ENCODE peak calls at places on chromosomes 7 and 10, in nine cellular contexts. R, P, S, Y, X, I, U, J and D are unnamed samples. For H3K27me3, the result is how much of the 10 kb centered on the place peaks cover.

GRCh38 chr7:112462236-112462635 is 12.0 kb downstream of the IFRD1 start:
- DNase-seq in R (peak), J (peak), Y (no peak), P (no peak), X (peak), S (peak), U (no peak), I (no peak), D (no peak)

GRCh38 chr10:19789607-19790006 is 26.6 kb upstream of the PLXDC2 start:
- DNase-seq in R (no peak), S (no peak), U (no peak), X (no peak), Y (no peak), J (no peak), P (no peak), I (no peak), D (no peak)

GRCh38 chr10:78545756-78546155 is 512.1 kb downstream of the RPS24 start:
- DNase-seq in X (no peak), P (no peak), J (no peak), R (no peak), Y (no peak), S (no peak), U (peak), I (no peak), D (no peak)

GRCh38 chr7:82740246-82740848 is 296.8 kb upstream of the CACNA2D1 start:
- DNase-seq in P (no peak), Y (no peak), R (peak), J (no peak), U (peak), X (no peak), I (no peak), S (no peak), D (no peak)

GRCh38 chr10:34397324-34397723 is 417.8 kb downstream of the PARD3 start:
- DNase-seq in J (no peak), X (no peak), U (no peak), P (no peak), S (no peak), Y (no peak), R (no peak), I (no peak), D (no peak)

GRCh38 chr10:69458426-69459100 is 7.3 kb downstream of the TSPAN15 start:
- DNase-seq in R (peak), Y (peak), J (no peak), X (no peak), S (no peak), U (peak), I (no peak), P (no peak), D (no peak)

GRCh38 chr10:97506214-97506991 is 7.7 kb downstream of the UBTD1 start:
- DNase-seq in I (no peak), U (no peak), J (no peak), P (no peak), X (no peak), S (no peak), R (no peak), Y (no peak), D (no peak)

GRCh38 chr7:86660950-86661462 is 17.3 kb downstream of the GRM3 start:
- DNase-seq in U (no peak), I (no peak), P (no peak), Y (no peak), R (no peak), J (no peak), S (no peak), X (no peak), D (no peak)

GRCh38 chr7:78165454-78165853 is 366.9 kb downstream of the PHTF2 start:
- DNase-seq in I (no peak), Y (no peak), U (no peak), P (no peak), J (no peak), R (no peak), X (no peak), S (no peak), D (no peak)

GRCh38 chr10:103757531-103758293 is 97.7 kb downstream of the SH3PXD2A start:
- DNase-seq in S (peak), P (peak), I (no peak), Y (peak), R (peak), U (no peak), J (no peak), X (peak), D (peak)

GRCh38 chr10:26697163-26697921 is at the start of gene PDSS1:
- DNase-seq in Y (peak), U (peak), S (peak), J (peak), X (peak), I (peak), P (peak), R (peak), D (peak)

GRCh38 chr10:53487019-53487983 is 714.7 kb upstream of the MBL2 start:
- DNase-seq in S (no peak), P (no peak), Y (no peak), U (no peak), I (no peak), X (peak), R (no peak), J (peak), D (peak)

DNA sequence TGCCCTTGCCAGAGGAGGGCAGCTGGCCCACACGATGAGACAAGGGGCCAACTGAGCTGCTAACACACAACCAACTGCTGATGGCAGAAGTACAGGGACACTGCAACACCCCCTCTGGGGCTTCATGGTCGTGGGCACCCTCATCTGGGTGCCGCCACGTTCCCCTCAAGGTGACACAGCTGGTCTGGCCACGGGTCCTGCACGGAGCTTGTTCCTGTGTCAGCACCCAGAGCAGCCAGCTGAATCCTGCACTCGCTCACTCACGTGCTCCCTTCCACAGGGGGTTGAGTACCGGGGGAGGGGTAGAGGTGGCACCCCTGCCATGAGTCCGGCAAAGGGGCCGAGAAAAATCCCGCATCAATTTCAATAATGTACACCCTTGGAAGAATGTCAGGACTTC is 1319.1 kb downstream of the REEP3 start:
- DNase-seq in P (no peak), R (no peak), I (no peak), U (no peak), Y (no peak), J (no peak), S (no peak), X (no peak), D (peak)
- TF ChIP-seq CTCF in P (no peak), R (no peak), I (no peak), U (no peak), Y (no peak), J (no peak), S (no peak), X (no peak), D (no peak)

GRCh38 chr7:101699399-101699798 is 70.3 kb upstream of the MYL10 start:
- DNase-seq in U (no peak), X (no peak), S (no peak), J (no peak), R (no peak), I (no peak), Y (no peak), P (no peak), D (no peak)

GRCh38 chr7:101700424-101700823 is 71.3 kb upstream of the MYL10 start:
- DNase-seq in R (peak), I (no peak), X (no peak), P (no peak), U (no peak), Y (no peak), J (no peak), S (no peak), D (no peak)

GRCh38 chr7:101701153-101701794 is 72.2 kb upstream of the MYL10 start:
- DNase-seq in I (no peak), P (no peak), Y (peak), S (no peak), J (no peak), U (no peak), X (no peak), R (no peak), D (no peak)

GRCh38 chr7:101699884-101700283 is 70.8 kb upstream of the MYL10 start:
- DNase-seq in Y (no peak), P (no peak), S (no peak), J (no peak), U (no peak), R (no peak), X (no peak), I (no peak), D (no peak)

DNA sequence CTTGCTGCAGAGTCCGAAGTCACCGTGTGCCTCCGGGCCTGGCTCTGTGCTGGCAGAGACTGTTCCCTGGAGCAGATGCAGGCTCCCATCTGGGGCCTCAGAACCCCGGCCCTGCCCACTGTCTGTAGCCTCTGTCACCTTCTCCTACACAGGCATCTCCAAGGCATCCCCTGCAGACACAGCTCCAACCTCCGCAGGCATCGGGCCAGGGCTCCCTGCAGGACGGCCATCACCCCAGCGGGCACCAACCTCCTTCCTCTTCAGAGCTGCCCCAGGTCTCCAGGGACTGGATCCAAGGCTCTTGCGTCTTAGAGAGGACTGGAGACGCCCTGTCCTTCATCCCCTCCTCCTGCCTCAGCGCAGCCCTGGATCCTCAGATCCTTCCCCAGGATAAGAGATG is 69.9 kb upstream of the MYL10 start:
- DNase-seq in X (no peak), I (no peak), P (no peak), Y (no peak), R (no peak), J (no peak), U (no peak), S (no peak), D (no peak)
- H3K27me3 ChIP-seq in X (under half), I (under half), P (half or more), Y (under half), R (under half), J (under half), U (under half), S (under half), D (under half)

GRCh38 chr7:44949315-44949714 is 29.5 kb downstream of the MYO1G start:
- DNase-seq in S (no peak), X (no peak), J (no peak), Y (no peak), I (no peak), U (no peak), P (no peak), R (no peak), D (no peak)

GRCh38 chr7:44945479-44945878 is 33.3 kb downstream of the MYO1G start:
- DNase-seq in I (no peak), S (no peak), X (no peak), J (no peak), P (no peak), Y (no peak), R (no peak), U (no peak), D (no peak)

DNA sequence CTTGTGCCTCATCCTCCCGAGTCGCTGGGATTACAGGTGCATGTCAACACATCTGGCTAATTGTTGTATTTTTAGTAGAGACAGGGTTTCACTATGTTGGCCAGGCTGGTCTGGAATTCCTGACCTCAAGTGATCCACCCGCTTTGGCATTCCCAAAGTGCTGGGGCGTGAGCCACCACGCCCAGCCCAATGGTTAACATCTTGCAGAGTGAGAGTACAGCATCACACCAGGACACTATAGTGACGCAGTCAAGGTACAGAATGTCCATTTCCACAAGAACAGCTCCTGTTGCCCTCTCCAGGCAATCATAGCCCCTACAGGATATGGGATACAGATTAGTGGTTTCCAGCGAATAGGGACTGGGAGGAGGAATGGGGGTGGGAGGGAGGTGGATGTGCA is 34.0 kb downstream of the MYO1G start:
- DNase-seq in Y (no peak), U (no peak), X (no peak), P (no peak), I (no peak), S (no peak), R (no peak), J (no peak), D (no peak)
- H3K27ac ChIP-seq in Y (no peak), U (no peak), X (no peak), P (no peak), I (no peak), S (no peak), R (no peak), J (no peak), D (no peak)

DNA sequence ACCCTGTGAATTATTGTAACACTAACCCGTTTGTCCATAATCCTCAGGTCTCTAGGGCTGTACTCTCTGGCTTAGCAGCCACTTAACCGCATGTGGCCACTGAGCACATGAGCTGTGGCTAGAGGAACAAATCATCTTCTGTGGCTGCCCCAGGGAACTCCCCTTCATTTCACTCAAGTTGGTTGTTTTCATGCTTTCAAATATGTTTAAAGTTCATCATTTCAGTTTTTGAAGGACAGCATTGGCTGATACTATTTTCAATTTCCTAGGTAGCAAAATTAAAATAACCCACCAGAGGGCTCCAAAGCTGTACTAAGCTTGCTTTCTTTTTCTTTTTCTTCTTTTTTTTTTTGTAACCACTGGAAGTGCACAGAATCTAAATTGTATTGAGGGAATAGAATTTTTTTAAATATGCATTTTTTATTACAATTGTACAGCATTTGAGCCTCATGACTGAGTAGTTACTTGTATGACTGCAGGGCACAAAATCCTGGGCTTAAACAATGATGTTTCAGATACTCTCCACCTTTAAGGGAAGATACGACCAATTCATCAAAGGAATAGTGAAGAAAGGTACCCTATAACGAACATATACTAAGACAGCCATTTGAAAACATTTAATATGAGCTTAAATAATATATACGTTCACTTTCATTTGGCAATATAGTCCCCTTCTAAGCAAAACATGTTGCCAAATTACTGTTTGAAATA is 38.6 kb downstream of the MRC1 start:
- DNase-seq in U (peak), X (no peak), Y (no peak), S (no peak), I (no peak), J (no peak), R (peak), P (no peak), D (no peak)
- TF ChIP-seq CTCF in U (peak), X (peak), Y (no peak), S (peak), I (peak), J (peak), R (peak), P (peak), D (no peak)

DNA sequence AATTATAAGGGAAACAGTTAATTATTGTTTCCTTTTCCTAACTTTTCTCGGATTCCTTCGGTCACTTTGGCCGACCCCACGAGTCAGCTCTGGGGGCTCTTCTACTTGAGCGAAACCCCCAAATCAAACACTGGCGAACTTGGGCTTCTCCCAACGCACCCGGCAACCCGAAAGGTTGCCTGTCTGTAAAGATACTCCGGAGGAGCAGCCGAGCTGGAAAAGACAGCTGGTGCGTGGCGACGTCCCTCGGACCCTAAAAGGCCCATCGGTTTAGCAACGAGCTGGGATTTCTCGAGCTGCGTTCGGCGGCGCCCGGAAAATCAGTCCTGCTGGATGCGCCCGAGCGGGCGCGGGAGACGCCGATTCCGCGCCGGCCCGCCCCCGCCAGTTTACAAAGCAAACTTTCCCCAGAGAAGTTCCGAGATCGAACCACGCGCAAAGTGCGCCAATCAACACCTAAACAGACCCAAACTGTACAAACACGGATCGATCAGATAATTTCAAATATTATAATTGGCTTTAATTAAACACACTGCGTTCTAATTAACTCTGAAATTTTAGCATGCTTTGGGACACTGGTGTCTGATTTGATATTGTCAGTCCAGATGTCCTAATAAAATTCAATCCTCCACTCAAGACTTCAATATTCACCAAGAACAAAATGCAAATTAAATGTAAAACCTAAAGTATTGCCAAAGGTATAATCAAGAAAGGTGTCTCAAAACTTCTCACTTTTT is 5.6 kb upstream of the EBF3 start:
- DNase-seq in U (no peak), P (no peak), X (no peak), S (no peak), J (no peak), Y (no peak), I (peak), R (no peak), D (no peak)
- H3K27me3 ChIP-seq in U (half or more), P (half or more), X (half or more), S (under half), J (half or more), Y (half or more), I (half or more), R (half or more), D (half or more)

GRCh38 chr10:92692085-92692671 is 2.4 kb downstream of the HHEX start:
- DNase-seq in R (no peak), U (no peak), S (no peak), X (no peak), I (no peak), J (peak), P (no peak), Y (no peak), D (no peak)
- H3K27ac ChIP-seq in R (no peak), U (no peak), S (no peak), X (peak), I (no peak), J (peak), P (peak), Y (peak), D (peak)

GRCh38 chr10:43068781-43069515 is 7.9 kb upstream of the RET start:
- DNase-seq in U (no peak), P (no peak), J (no peak), R (no peak), Y (no peak), X (no peak), S (no peak), I (no peak), D (peak)

GRCh38 chr10:43071881-43072650 is 4.8 kb upstream of the RET start:
- DNase-seq in U (no peak), P (no peak), I (no peak), R (no peak), J (no peak), X (no peak), Y (no peak), S (no peak), D (no peak)

GRCh38 chr10:43068136-43068395 is 8.8 kb upstream of the RET start:
- DNase-seq in U (no peak), I (no peak), P (no peak), J (no peak), Y (no peak), X (no peak), S (no peak), R (no peak), D (no peak)

GRCh38 chr10:43069597-43069996 is 7.3 kb upstream of the RET start:
- DNase-seq in I (no peak), S (no peak), J (no peak), Y (no peak), P (no peak), X (no peak), R (no peak), U (no peak), D (no peak)

DNA sequence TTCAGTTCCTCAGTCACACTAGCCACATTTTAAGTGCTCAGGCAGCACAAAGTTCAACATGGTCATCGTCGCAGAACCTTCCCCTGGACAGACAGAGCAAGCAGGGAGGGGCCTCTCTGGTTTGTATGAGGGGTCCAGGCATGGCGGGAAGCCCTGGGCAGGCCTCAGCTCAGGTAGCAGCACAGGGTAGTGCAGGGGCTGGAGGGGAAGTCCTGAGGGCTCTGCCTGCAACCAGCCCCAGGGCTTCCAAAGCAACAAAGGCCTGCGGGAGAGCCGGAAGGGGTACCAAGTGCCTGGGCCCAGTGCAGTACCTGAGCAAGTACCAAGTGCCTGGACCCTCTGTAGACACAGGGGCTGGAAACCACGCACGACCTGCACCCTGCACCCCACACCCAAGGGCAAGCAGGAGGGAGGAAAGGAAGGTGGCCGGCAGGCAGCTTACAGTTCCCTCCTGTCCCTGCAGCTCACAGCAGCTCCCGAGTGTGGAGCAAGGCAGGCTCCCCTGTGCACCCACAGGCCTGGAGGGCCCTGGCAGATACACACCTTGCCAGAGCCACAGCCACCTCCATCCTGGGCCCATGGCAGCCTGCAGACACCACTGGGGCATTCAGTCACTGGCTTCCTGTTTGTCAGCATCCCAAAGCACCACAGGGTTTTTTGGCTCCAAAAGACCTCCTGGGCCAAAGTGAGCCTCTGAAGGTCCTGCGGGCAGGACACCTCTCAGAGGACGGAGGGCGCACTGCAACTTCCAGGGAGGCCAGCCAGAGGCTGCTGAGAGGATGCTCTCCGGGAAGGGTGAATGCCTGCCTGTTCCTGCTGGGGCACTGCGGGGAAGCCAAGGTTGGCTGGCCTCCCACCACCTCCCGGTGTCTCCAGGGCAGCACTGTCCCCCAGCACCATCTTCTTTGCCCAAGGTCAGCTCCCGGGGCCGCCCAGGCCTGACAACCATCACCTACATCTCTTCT is 6.5 kb upstream of the RET start:
- DNase-seq in U (no peak), I (no peak), P (no peak), J (no peak), Y (no peak), R (no peak), S (no peak), X (no peak), D (no peak)
- TF ChIP-seq CTCF in U (no peak), I (no peak), P (no peak), J (no peak), Y (no peak), R (no peak), S (no peak), X (no peak), D (no peak)

DNA sequence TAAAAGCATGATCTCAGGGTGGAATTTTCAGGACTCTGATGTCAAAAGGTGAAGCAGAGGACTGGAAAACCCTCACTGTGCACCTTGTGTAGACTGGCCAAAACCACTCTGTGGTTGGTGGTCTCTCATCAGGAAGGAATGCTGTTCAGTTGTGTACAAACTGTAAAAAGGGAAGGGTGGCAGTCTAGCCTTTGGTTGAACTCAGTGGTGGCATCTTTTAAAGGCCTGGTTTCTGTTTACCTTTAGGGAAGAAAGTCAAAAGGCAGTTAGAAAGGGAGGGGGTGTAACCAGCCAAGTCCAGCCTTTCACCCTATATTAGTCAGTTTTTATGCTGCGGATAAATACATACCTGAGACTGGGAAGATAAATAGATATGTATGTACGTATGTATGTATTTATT is 7.0 kb upstream of the ACTR3B start:
- DNase-seq in I (no peak), Y (no peak), U (no peak), S (no peak), P (no peak), J (no peak), R (peak), X (no peak), D (no peak)
- H3K27me3 ChIP-seq in I (under half), Y (under half), U (under half), S (under half), P (under half), J (under half), R (under half), X (under half), D (under half)